ENCODE peak calls at places on chromosome 20, in six cellular contexts. C is naive thymus-derived CD8-positive, alpha-beta T cell; W is stimulated activated CD4-positive, alpha-beta T cell treated with anti-CD3 and anti-CD28 coated beads, Interleukin-1b, Interleukin-23, amount 100 ng/mL, for 24 hours; Z is AG08396; T is HEK293T; O is immature natural killer cell. S is an unnamed sample.
A peak's percentile ranks its signal among the peaks of the same experiment; 100 is the strongest.

GRCh38 chr20:57166568-57167291 is 99.7 kb downstream of the BMP7 start:
- DNase-seq in C (no peak), W (no peak), Z (no peak), T (no peak), O (no peak), S (no peak)

GRCh38 chr20:49483018-49483705 is 694 bp upstream of the KCNB1 start:
- DNase-seq in C (no peak), W (no peak), Z (no peak), T (no peak), O (no peak), S (no peak)

GRCh38 chr20:36465109-36466080 is 75.9 kb upstream of the MYL9 start:
- DNase-seq in C (no peak), W (peak; percentile 23), Z (peak; percentile 78), T (peak; percentile 35), O (no peak), S (no peak)

GRCh38 chr20:35828434-35828833 is 56.6 kb downstream of the PHF20 start:
- DNase-seq in C (no peak), W (no peak), Z (no peak), T (no peak), O (no peak), S (no peak)

GRCh38 chr20:31698803-31699718 is 23.6 kb downstream of the BCL2L1 start:
- DNase-seq in C (no peak), W (no peak), Z (peak; percentile 84), T (no peak), O (no peak), S (no peak)

GRCh38 chr20:53750827-53751393 is 157.3 kb upstream of the ZNF217 start:
- DNase-seq in C (peak; percentile 40), W (no peak), Z (peak; percentile 48), T (no peak), O (peak; percentile 74), S (peak; percentile 30)

GRCh38 chr20:5073154-5074049 is 46.4 kb downstream of the PCNA start:
- DNase-seq in C (no peak), W (no peak), Z (peak; percentile 74), T (no peak), O (no peak), S (no peak)

GRCh38 chr20:21280496-21281016 is 22.6 kb upstream of the XRN2 start:
- DNase-seq in C (no peak), W (no peak), Z (no peak), T (no peak), O (no peak), S (no peak)

GRCh38 chr20:17558941-17559304 is 11.0 kb upstream of the DSTN start:
- DNase-seq in C (no peak), W (no peak), Z (no peak), T (no peak), O (no peak), S (no peak)

GRCh38 chr20:31594002-31594557 is 11.0 kb upstream of the ID1 start:
- DNase-seq in C (no peak), W (no peak), Z (no peak), T (no peak), O (no peak), S (no peak)

GRCh38 chr20:48717095-48717958 is 110.5 kb downstream of the PREX1 start:
- DNase-seq in C (no peak), W (no peak), Z (no peak), T (no peak), O (peak; percentile 68), S (no peak)

GRCh38 chr20:39289316-39289715 is 327.2 kb downstream of the DHX35 start:
- DNase-seq in C (no peak), W (no peak), Z (no peak), T (no peak), O (no peak), S (no peak)

GRCh38 chr20:31322504-31322903 is 14.1 kb upstream of the DEFB116 start:
- DNase-seq in C (no peak), W (no peak), Z (no peak), T (no peak), O (no peak), S (no peak)

GRCh38 chr20:14617123-14617522 is 279.7 kb upstream of the FLRT3 start:
- DNase-seq in C (no peak), W (no peak), Z (no peak), T (no peak), O (no peak), S (no peak)

GRCh38 chr20:10924628-10925266 is 250.9 kb upstream of the JAG1 start:
- DNase-seq in C (no peak), W (no peak), Z (peak; percentile 24), T (no peak), O (no peak), S (no peak)

GRCh38 chr20:44656447-44656846 is 4.9 kb upstream of the ADA start:
- DNase-seq in C (no peak), W (no peak), Z (no peak), T (no peak), O (no peak), S (no peak)

GRCh38 chr20:44993343-44993742 is 27.0 kb downstream of the STK4 start:
- DNase-seq in C (no peak), W (no peak), Z (no peak), T (no peak), O (peak; percentile 34), S (no peak)

GRCh38 chr20:38810926-38811325 is 5.4 kb downstream of the PPP1R16B start:
- DNase-seq in C (no peak), W (no peak), Z (no peak), T (no peak), O (no peak), S (no peak)

GRCh38 chr20:64065973-64066341 is 3.0 kb downstream of the TCEA2 start:
- DNase-seq in C (no peak), W (no peak), Z (peak; percentile 86), T (no peak), O (peak; percentile 84), S (peak; percentile 40)

GRCh38 chr20:58718729-58719128 is 26.1 kb downstream of the NPEPL1 start:
- DNase-seq in C (no peak), W (no peak), Z (no peak), T (no peak), O (no peak), S (no peak)

GRCh38 chr20:10239954-10240353 is 21.3 kb downstream of the SNAP25 start:
- DNase-seq in C (no peak), W (no peak), Z (peak; percentile 16), T (no peak), O (no peak), S (no peak)

GRCh38 chr20:41371361-41371760 is 4.7 kb upstream of the EMILIN3 start:
- DNase-seq in C (no peak), W (no peak), Z (no peak), T (no peak), O (no peak), S (no peak)

GRCh38 chr20:50406610-50407136 is 103.5 kb upstream of the PTPN1 start:
- DNase-seq in C (no peak), W (no peak), Z (no peak), T (no peak), O (no peak), S (no peak)

GRCh38 chr20:8388707-8389106 is 256.6 kb downstream of the PLCB1 start:
- DNase-seq in C (no peak), W (no peak), Z (no peak), T (no peak), O (no peak), S (no peak)

GRCh38 chr20:46438156-46438750 is 31.8 kb upstream of the ELMO2 start:
- DNase-seq in C (peak; percentile 31), W (no peak), Z (peak; percentile 61), T (peak; percentile 51), O (no peak), S (peak; percentile 5)

GRCh38 chr20:4457566-4458543 is 263.9 kb upstream of the PRND start:
- DNase-seq in C (no peak), W (no peak), Z (no peak), T (no peak), O (no peak), S (no peak)

GRCh38 chr20:12171927-12172581 is 254.4 kb downstream of the BTBD3 start:
- DNase-seq in C (no peak), W (no peak), Z (peak; percentile 53), T (no peak), O (no peak), S (no peak)

GRCh38 chr20:62258499-62259293 is 20.4 kb downstream of the OSBPL2 start:
- DNase-seq in C (no peak), W (no peak), Z (peak; percentile 89), T (no peak), O (no peak), S (no peak)

GRCh38 chr20:32460683-32461320 is 102.7 kb downstream of the ASXL1 start:
- DNase-seq in C (no peak), W (no peak), Z (no peak), T (no peak), O (no peak), S (no peak)

GRCh38 chr20:62832212-62832922 is 15.5 kb downstream of the COL9A3 start:
- DNase-seq in C (no peak), W (no peak), Z (no peak), T (peak; percentile 53), O (no peak), S (no peak)

GRCh38 chr20:62898093-62898964 is 28.0 kb downstream of the DIDO1 start:
- DNase-seq in C (no peak), W (no peak), Z (no peak), T (no peak), O (no peak), S (no peak)

GRCh38 chr20:46720776-46721425 is 11.5 kb downstream of the SLC2A10 start:
- DNase-seq in C (no peak), W (no peak), Z (no peak), T (no peak), O (no peak), S (no peak)

GRCh38 chr20:37711001-37711400 is 17.2 kb downstream of the CTNNBL1 start:
- DNase-seq in C (no peak), W (no peak), Z (no peak), T (no peak), O (no peak), S (no peak)